ENCODE peak calls at places on chromosomes 4 and X, in four cellular contexts. X is GM12878, S is HCT116, V is HepG2. H is an unnamed sample. For H3K4me1, the result is how much of the 10 kb centered on the place peaks cover.

GRCh38 chr4:127268367-127268766 is 364.4 kb upstream of the INTU start:
- DNase-seq in X (no peak), S (no peak), V (no peak), H (no peak)

GRCh38 chrX:13658602-13659001 is 5.7 kb downstream of the TCEANC start:
- DNase-seq in X (no peak), S (peak), V (peak), H (no peak)

GRCh38 chrX:68286076-68286475 is 147.2 kb downstream of the OPHN1 start:
- DNase-seq in X (no peak), S (no peak), V (no peak), H (no peak)

GRCh38 chr4:88583643-88584470 is 8.4 kb upstream of the HERC3 start:
- DNase-seq in X (no peak), S (no peak), V (no peak), H (no peak)

GRCh38 chr4:30642520-30642919 is 77.6 kb upstream of the PCDH7 start:
- DNase-seq in X (no peak), S (peak), V (no peak), H (no peak)

GRCh38 chr4:152165146-152165545 is 370.7 kb downstream of the FBXW7 start:
- DNase-seq in X (no peak), S (no peak), V (no peak), H (no peak)

GRCh38 chrX:54024350-54024749 is 19.9 kb downstream of the PHF8 start:
- DNase-seq in X (no peak), S (no peak), V (no peak), H (no peak)

GRCh38 chr4:102345795-102346100 is 466 bp upstream of the SLC39A8 start:
- DNase-seq in X (no peak), S (no peak), V (no peak), H (no peak)

GRCh38 chr4:55184600-55185523 is 59.5 kb upstream of the KDR start:
- DNase-seq in X (no peak), S (peak), V (peak), H (no peak)

GRCh38 chr4:52173470-52174055 is 122.5 kb downstream of the SPATA18 start:
- DNase-seq in X (no peak), S (no peak), V (no peak), H (no peak)

GRCh38 chr4:74768857-74769525 is 25.3 kb downstream of the BTC start:
- DNase-seq in X (no peak), S (peak), V (peak), H (no peak)

GRCh38 chr4:72568959-72569718 is at the start of gene ADAMTS3:
- DNase-seq in X (no peak), S (no peak), V (no peak), H (no peak)

GRCh38 chr4:7973545-7973981 is 33.9 kb upstream of the AFAP1 start:
- DNase-seq in X (no peak), S (no peak), V (no peak), H (no peak)

GRCh38 chrX:129779747-129780146 is at the start of gene SASH3:
- DNase-seq in X (no peak), S (no peak), V (no peak), H (no peak)

GRCh38 chr4:155592568-155593343 is 73.9 kb upstream of the GUCY1A1 start:
- DNase-seq in X (no peak), S (no peak), V (no peak), H (no peak)

GRCh38 chr4:3836041-3836801 is 70.0 kb downstream of the ADRA2C start:
- DNase-seq in X (no peak), S (no peak), V (no peak), H (no peak)

GRCh38 chr4:141571368-141571767 is 65.0 kb upstream of the IL15 start:
- DNase-seq in X (no peak), S (no peak), V (no peak), H (no peak)

GRCh38 chr4:7206385-7206784 is 14.0 kb downstream of the SORCS2 start:
- DNase-seq in X (no peak), S (no peak), V (no peak), H (no peak)

GRCh38 chrX:49726966-49727365 is 31.2 kb upstream of the PAGE1 start:
- DNase-seq in X (no peak), S (no peak), V (no peak), H (no peak)

GRCh38 chr4:161002386-161002785 is 1161.4 kb downstream of the FSTL5 start:
- DNase-seq in X (no peak), S (no peak), V (no peak), H (no peak)

GRCh38 chr4:158295053-158295452 is 84.8 kb downstream of the TMEM144 start:
- DNase-seq in X (no peak), S (no peak), V (peak), H (no peak)

GRCh38 chr4:19486400-19486799 is 765.3 kb upstream of the SLIT2 start:
- DNase-seq in X (no peak), S (no peak), V (no peak), H (no peak)

GRCh38 chrX:123064053-123064452 is 120.0 kb upstream of the GRIA3 start:
- DNase-seq in X (no peak), S (no peak), V (no peak), H (no peak)

GRCh38 chr4:3037957-3038451 is 36.3 kb downstream of the HTT-AS start:
- DNase-seq in X (no peak), S (no peak), V (no peak), H (no peak)

GRCh38 chr4:130403221-130403620 is 1307.3 kb downstream of the C4orf33 start:
- DNase-seq in X (no peak), S (no peak), V (no peak), H (no peak)

GRCh38 chrX:49166914-49167739 is 4.6 kb downstream of the MAGIX start:
- DNase-seq in X (peak), S (no peak), V (no peak), H (no peak)

GRCh38 chr4:121154103-121154515 is 10.0 kb downstream of the TNIP3 start:
- DNase-seq in X (peak), S (no peak), V (no peak), H (no peak)

GRCh38 chr4:5036239-5036638 is 15.0 kb upstream of the STK32B start:
- DNase-seq in X (no peak), S (no peak), V (no peak), H (no peak)

GRCh38 chr4:143399113-143399949 is 62.7 kb downstream of the GAB1 start:
- DNase-seq in X (no peak), S (peak), V (peak), H (peak)

GRCh38 chrX:71616672-71617529 is 1.4 kb downstream of the CXCR3 start:
- DNase-seq in X (no peak), S (no peak), V (peak), H (no peak)

GRCh38 chr4:125387770-125388169 is 73.0 kb downstream of the FAT4 start:
- DNase-seq in X (no peak), S (no peak), V (no peak), H (no peak)

GRCh38 chrX:21806691-21807090 is 32.7 kb upstream of the MBTPS2 start:
- DNase-seq in X (no peak), S (no peak), V (no peak), H (no peak)

GRCh38 chrX:71081348-71082148 is 13.4 kb upstream of the SNX12 start:
- DNase-seq in X (no peak), S (no peak), V (peak), H (no peak)

DNA sequence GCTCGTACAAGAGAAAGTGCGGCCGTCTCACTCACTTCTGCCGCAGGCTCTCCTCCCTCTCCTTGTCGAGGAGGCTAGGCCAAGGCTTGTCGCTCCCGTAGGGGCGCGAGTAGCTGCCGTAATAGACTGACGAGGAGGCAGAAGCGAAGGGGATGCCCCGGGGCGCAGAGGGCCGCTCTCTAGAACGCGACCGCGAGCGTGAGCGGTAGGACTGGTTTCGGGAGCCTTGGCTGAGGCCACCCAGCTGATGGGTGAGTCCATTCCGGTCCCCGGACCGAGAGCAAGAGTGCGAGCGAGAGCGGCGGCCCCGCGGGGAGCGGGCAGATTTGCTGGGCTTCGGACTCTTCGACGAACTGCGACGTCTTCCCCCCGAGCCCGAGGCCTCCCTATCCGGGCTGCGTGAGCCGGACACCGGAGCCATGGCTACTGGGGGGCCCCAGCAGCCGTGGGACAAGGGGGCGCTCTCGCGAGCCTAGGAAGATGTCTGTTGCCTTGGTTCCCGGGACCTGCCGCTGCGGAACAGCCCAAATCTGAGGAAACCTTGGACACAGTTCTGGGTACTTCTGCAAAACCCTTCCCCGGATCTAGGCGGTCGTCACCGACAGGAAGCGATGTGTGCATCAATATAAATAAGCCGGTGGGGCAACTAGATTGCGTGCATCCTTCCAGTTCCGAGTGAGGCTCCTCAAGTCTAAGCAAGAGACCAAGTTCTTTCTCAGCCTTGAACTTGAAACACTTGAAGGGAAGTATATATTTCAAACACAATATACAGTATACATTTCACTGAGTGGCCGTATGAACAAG is at the start of gene NKAP:
- DNase-seq in X (peak), S (peak), V (peak), H (peak)
- TF ChIP-seq REST in X (no peak), S (no peak), V (no peak), H (no peak)

DNA sequence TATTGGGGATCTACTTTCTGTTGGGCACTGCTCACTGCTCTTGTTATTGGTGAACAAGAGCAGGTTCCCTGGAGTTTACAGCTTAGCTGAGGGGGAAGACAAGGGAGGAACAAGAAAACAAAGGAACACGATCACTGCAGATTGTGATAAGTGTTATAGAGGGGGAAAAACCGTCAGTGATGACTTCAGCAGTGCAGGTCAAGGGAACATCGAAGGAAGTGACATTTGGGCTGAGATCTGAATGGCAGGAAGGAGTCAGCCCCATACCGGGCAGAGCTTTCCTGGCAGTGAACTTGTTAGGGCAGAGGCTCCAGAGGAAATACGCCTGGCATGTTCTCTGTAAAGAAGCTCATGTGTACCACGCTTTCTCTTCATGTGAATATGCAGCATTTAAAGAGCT is 78.1 kb downstream of the LDB2 start:
- DNase-seq in X (no peak), S (no peak), V (no peak), H (no peak)
- H3K4me1 ChIP-seq in X (under half), S (under half), V (under half), H (under half)

GRCh38 chr4:149223659-149224058 is 592.0 kb downstream of the IQCM start:
- DNase-seq in X (no peak), S (no peak), V (no peak), H (no peak)
- H3K27ac ChIP-seq in X (no peak), S (no peak), V (no peak), H (no peak)

GRCh38 chr4:185221912-185222311 is 12.5 kb downstream of the SNX25 start:
- DNase-seq in X (no peak), S (no peak), V (no peak), H (no peak)
- TF ChIP-seq REST in X (no peak), S (no peak), V (no peak), H (no peak)

GRCh38 chr4:122662701-122663100 is 41.8 kb upstream of the IL21 start:
- DNase-seq in X (no peak), S (no peak), V (no peak), H (no peak)
- H3K4me1 ChIP-seq in X (under half), S (under half), V (under half), H (under half)

GRCh38 chr4:184392321-184392720 is 82.0 kb downstream of the IRF2 start:
- DNase-seq in X (no peak), S (no peak), V (no peak), H (no peak)

GRCh38 chr4:184395451-184395917 is 78.9 kb downstream of the IRF2 start:
- DNase-seq in X (no peak), S (no peak), V (no peak), H (no peak)

GRCh38 chr4:184389978-184390518 is 84.3 kb downstream of the IRF2 start:
- DNase-seq in X (no peak), S (no peak), V (no peak), H (no peak)

GRCh38 chr4:184396001-184396400 is 78.3 kb downstream of the IRF2 start:
- DNase-seq in X (peak), S (no peak), V (no peak), H (no peak)

GRCh38 chr4:184392748-184393334 is 81.5 kb downstream of the IRF2 start:
- DNase-seq in X (no peak), S (no peak), V (no peak), H (no peak)
- H3K27ac ChIP-seq in X (no peak), S (no peak), V (no peak), H (no peak)

GRCh38 chr4:147830987-147831386 is 99.1 kb downstream of the ARHGAP10 start:
- DNase-seq in X (no peak), S (no peak), V (no peak), H (peak)
- TF ChIP-seq REST in X (no peak), S (no peak), V (no peak), H (no peak)

GRCh38 chr4:95547708-95548471 is 883 bp downstream of the UNC5C start:
- DNase-seq in X (no peak), S (no peak), V (no peak), H (no peak)
- H3K4me1 ChIP-seq in X (under half), S (under half), V (under half), H (under half)

H was measured in Panc1.